ENCODE peak calls at places on chromosome 20, in nine cellular contexts. One of them, this sample, is unnamed.

GRCh38 chr20:21901470-21902275 is 196.2 kb downstream of the PAX1 start:
- DNase-seq in fibroblast of lung: no peak
- DNase-seq in HT1080: peak; percentile 58
- DNase-seq in foreskin fibroblast: no peak
- DNase-seq in NAMALWA: no peak
- DNase-seq in A549: no peak
- DNase-seq in EH: no peak
- DNase-seq in ACHN: no peak
- DNase-seq in stimulated activated CD4-positive, alpha-beta T cell treated with anti-CD3 and anti-CD28 coated beads, Interleukin-4, amount 100 ng/mL, for 48 hours: no peak
- DNase-seq in this sample: no peak

GRCh38 chr20:23217023-23217422 is 130.9 kb upstream of the CD93 start:
- DNase-seq in EH: no peak
- DNase-seq in ACHN: no peak
- DNase-seq in NAMALWA: no peak
- DNase-seq in fibroblast of lung: no peak
- DNase-seq in foreskin fibroblast: no peak
- DNase-seq in HT1080: no peak
- DNase-seq in stimulated activated CD4-positive, alpha-beta T cell treated with anti-CD3 and anti-CD28 coated beads, Interleukin-4, amount 100 ng/mL, for 48 hours: no peak
- DNase-seq in A549: no peak
- DNase-seq in this sample: no peak

GRCh38 chr20:31632503-31633338 is 5.0 kb upstream of the COX4I2 start:
- DNase-seq in A549: no peak
- DNase-seq in HT1080: no peak
- DNase-seq in stimulated activated CD4-positive, alpha-beta T cell treated with anti-CD3 and anti-CD28 coated beads, Interleukin-4, amount 100 ng/mL, for 48 hours: no peak
- DNase-seq in NAMALWA: no peak
- DNase-seq in EH: no peak
- DNase-seq in fibroblast of lung: no peak
- DNase-seq in ACHN: no peak
- DNase-seq in foreskin fibroblast: no peak
- DNase-seq in this sample: no peak

GRCh38 chr20:21156266-21156665 is 30.4 kb downstream of the KIZ start:
- DNase-seq in fibroblast of lung: peak; percentile 77
- DNase-seq in NAMALWA: no peak
- DNase-seq in A549: no peak
- DNase-seq in foreskin fibroblast: peak; percentile 20
- DNase-seq in stimulated activated CD4-positive, alpha-beta T cell treated with anti-CD3 and anti-CD28 coated beads, Interleukin-4, amount 100 ng/mL, for 48 hours: no peak
- DNase-seq in HT1080: no peak
- DNase-seq in EH: peak; percentile 76
- DNase-seq in ACHN: peak; percentile 21
- DNase-seq in this sample: no peak

GRCh38 chr20:39944861-39945260 is 744.2 kb downstream of the MAFB start:
- DNase-seq in EH: no peak
- DNase-seq in stimulated activated CD4-positive, alpha-beta T cell treated with anti-CD3 and anti-CD28 coated beads, Interleukin-4, amount 100 ng/mL, for 48 hours: no peak
- DNase-seq in foreskin fibroblast: no peak
- DNase-seq in HT1080: no peak
- DNase-seq in NAMALWA: no peak
- DNase-seq in ACHN: no peak
- DNase-seq in fibroblast of lung: no peak
- DNase-seq in A549: no peak
- DNase-seq in this sample: no peak

GRCh38 chr20:59253779-59254319 is 46.6 kb upstream of the EDN3 start:
- DNase-seq in foreskin fibroblast: no peak
- DNase-seq in EH: no peak
- DNase-seq in ACHN: no peak
- DNase-seq in A549: no peak
- DNase-seq in HT1080: peak; percentile 12
- DNase-seq in stimulated activated CD4-positive, alpha-beta T cell treated with anti-CD3 and anti-CD28 coated beads, Interleukin-4, amount 100 ng/mL, for 48 hours: no peak
- DNase-seq in NAMALWA: no peak
- DNase-seq in fibroblast of lung: no peak
- DNase-seq in this sample: no peak

GRCh38 chr20:37081717-37082289 is 14.0 kb downstream of the RBL1 start:
- DNase-seq in NAMALWA: peak; percentile 49
- DNase-seq in EH: peak; percentile 6
- DNase-seq in stimulated activated CD4-positive, alpha-beta T cell treated with anti-CD3 and anti-CD28 coated beads, Interleukin-4, amount 100 ng/mL, for 48 hours: no peak
- DNase-seq in foreskin fibroblast: no peak
- DNase-seq in fibroblast of lung: no peak
- DNase-seq in A549: no peak
- DNase-seq in HT1080: no peak
- DNase-seq in ACHN: no peak
- DNase-seq in this sample: no peak

GRCh38 chr20:63878855-63879254 is 13.8 kb downstream of the TPD52L2 start:
- DNase-seq in stimulated activated CD4-positive, alpha-beta T cell treated with anti-CD3 and anti-CD28 coated beads, Interleukin-4, amount 100 ng/mL, for 48 hours: no peak
- DNase-seq in ACHN: no peak
- DNase-seq in NAMALWA: no peak
- DNase-seq in HT1080: no peak
- DNase-seq in foreskin fibroblast: no peak
- DNase-seq in EH: no peak
- DNase-seq in fibroblast of lung: no peak
- DNase-seq in A549: no peak
- DNase-seq in this sample: no peak

GRCh38 chr20:49941456-49941855 is 5.3 kb downstream of the RNF114 start:
- DNase-seq in EH: no peak
- DNase-seq in foreskin fibroblast: no peak
- DNase-seq in fibroblast of lung: no peak
- DNase-seq in A549: no peak
- DNase-seq in stimulated activated CD4-positive, alpha-beta T cell treated with anti-CD3 and anti-CD28 coated beads, Interleukin-4, amount 100 ng/mL, for 48 hours: no peak
- DNase-seq in ACHN: no peak
- DNase-seq in NAMALWA: no peak
- DNase-seq in HT1080: no peak
- DNase-seq in this sample: no peak